ENCODE peak calls at places on chromosomes 13 and 19, in six cellular contexts. One of them, this sample, is unnamed.

GRCh38 chr13:106535552-106536243 is at the start of gene EFNB2:
- DNase-seq in stimulated activated CD8-positive, alpha-beta memory T cell treated with anti-CD3 and anti-CD28 coated beads, Interleukin-12 subunit alpha, Interleukin-12 subunit beta, amount 100 ng/mL, for 4 hours: peak
- DNase-seq in AG09319: peak
- DNase-seq in HEK293T: peak
- DNase-seq in H9: peak
- DNase-seq in stimulated activated CD4-positive, alpha-beta T cell treated with anti-CD3 and anti-CD28 coated beads, Interleukin-2, amount 100 ng/mL, for 48 hours: peak
- DNase-seq in this sample: peak

GRCh38 chr13:40993119-40993518 is 26.0 kb downstream of the ELF1 start:
- DNase-seq in stimulated activated CD8-positive, alpha-beta memory T cell treated with anti-CD3 and anti-CD28 coated beads, Interleukin-12 subunit alpha, Interleukin-12 subunit beta, amount 100 ng/mL, for 4 hours: no peak
- DNase-seq in AG09319: no peak
- DNase-seq in HEK293T: no peak
- DNase-seq in H9: peak
- DNase-seq in stimulated activated CD4-positive, alpha-beta T cell treated with anti-CD3 and anti-CD28 coated beads, Interleukin-2, amount 100 ng/mL, for 48 hours: no peak
- DNase-seq in this sample: no peak

GRCh38 chr13:100203696-100204367 is 114.9 kb downstream of the PCCA start:
- DNase-seq in stimulated activated CD8-positive, alpha-beta memory T cell treated with anti-CD3 and anti-CD28 coated beads, Interleukin-12 subunit alpha, Interleukin-12 subunit beta, amount 100 ng/mL, for 4 hours: no peak
- DNase-seq in AG09319: no peak
- DNase-seq in HEK293T: no peak
- DNase-seq in H9: no peak
- DNase-seq in stimulated activated CD4-positive, alpha-beta T cell treated with anti-CD3 and anti-CD28 coated beads, Interleukin-2, amount 100 ng/mL, for 48 hours: no peak
- DNase-seq in this sample: no peak

GRCh38 chr13:97142452-97142851 is 79.7 kb upstream of the MBNL2 start:
- DNase-seq in stimulated activated CD8-positive, alpha-beta memory T cell treated with anti-CD3 and anti-CD28 coated beads, Interleukin-12 subunit alpha, Interleukin-12 subunit beta, amount 100 ng/mL, for 4 hours: no peak
- DNase-seq in AG09319: no peak
- DNase-seq in HEK293T: no peak
- DNase-seq in H9: peak
- DNase-seq in stimulated activated CD4-positive, alpha-beta T cell treated with anti-CD3 and anti-CD28 coated beads, Interleukin-2, amount 100 ng/mL, for 48 hours: no peak
- DNase-seq in this sample: peak

GRCh38 chr13:29520671-29521070 is 74.8 kb downstream of the SLC7A1 start:
- DNase-seq in stimulated activated CD8-positive, alpha-beta memory T cell treated with anti-CD3 and anti-CD28 coated beads, Interleukin-12 subunit alpha, Interleukin-12 subunit beta, amount 100 ng/mL, for 4 hours: no peak
- DNase-seq in AG09319: peak
- DNase-seq in HEK293T: no peak
- DNase-seq in H9: no peak
- DNase-seq in stimulated activated CD4-positive, alpha-beta T cell treated with anti-CD3 and anti-CD28 coated beads, Interleukin-2, amount 100 ng/mL, for 48 hours: no peak
- DNase-seq in this sample: no peak

GRCh38 chr13:35848868-35849644 is 282.1 kb downstream of the DCLK1 start:
- DNase-seq in stimulated activated CD8-positive, alpha-beta memory T cell treated with anti-CD3 and anti-CD28 coated beads, Interleukin-12 subunit alpha, Interleukin-12 subunit beta, amount 100 ng/mL, for 4 hours: no peak
- DNase-seq in AG09319: no peak
- DNase-seq in HEK293T: no peak
- DNase-seq in H9: no peak
- DNase-seq in stimulated activated CD4-positive, alpha-beta T cell treated with anti-CD3 and anti-CD28 coated beads, Interleukin-2, amount 100 ng/mL, for 48 hours: no peak
- DNase-seq in this sample: no peak

GRCh38 chr19:10727599-10728250 is 9.8 kb downstream of the DNM2 start:
- DNase-seq in stimulated activated CD8-positive, alpha-beta memory T cell treated with anti-CD3 and anti-CD28 coated beads, Interleukin-12 subunit alpha, Interleukin-12 subunit beta, amount 100 ng/mL, for 4 hours: no peak
- DNase-seq in AG09319: no peak
- DNase-seq in HEK293T: no peak
- DNase-seq in H9: no peak
- DNase-seq in stimulated activated CD4-positive, alpha-beta T cell treated with anti-CD3 and anti-CD28 coated beads, Interleukin-2, amount 100 ng/mL, for 48 hours: no peak
- DNase-seq in this sample: no peak

GRCh38 chr13:109401307-109401706 is 385.1 kb downstream of the IRS2 start:
- DNase-seq in stimulated activated CD8-positive, alpha-beta memory T cell treated with anti-CD3 and anti-CD28 coated beads, Interleukin-12 subunit alpha, Interleukin-12 subunit beta, amount 100 ng/mL, for 4 hours: no peak
- DNase-seq in AG09319: no peak
- DNase-seq in HEK293T: no peak
- DNase-seq in H9: peak
- DNase-seq in stimulated activated CD4-positive, alpha-beta T cell treated with anti-CD3 and anti-CD28 coated beads, Interleukin-2, amount 100 ng/mL, for 48 hours: no peak
- DNase-seq in this sample: no peak

GRCh38 chr19:47315125-47315821 is 5.6 kb downstream of the C5AR1 start:
- DNase-seq in stimulated activated CD8-positive, alpha-beta memory T cell treated with anti-CD3 and anti-CD28 coated beads, Interleukin-12 subunit alpha, Interleukin-12 subunit beta, amount 100 ng/mL, for 4 hours: no peak
- DNase-seq in AG09319: peak
- DNase-seq in HEK293T: peak
- DNase-seq in H9: peak
- DNase-seq in stimulated activated CD4-positive, alpha-beta T cell treated with anti-CD3 and anti-CD28 coated beads, Interleukin-2, amount 100 ng/mL, for 48 hours: peak
- DNase-seq in this sample: peak

GRCh38 chr19:46206176-46206575 is 23.4 kb upstream of the IGFL1 start:
- DNase-seq in stimulated activated CD8-positive, alpha-beta memory T cell treated with anti-CD3 and anti-CD28 coated beads, Interleukin-12 subunit alpha, Interleukin-12 subunit beta, amount 100 ng/mL, for 4 hours: no peak
- DNase-seq in AG09319: no peak
- DNase-seq in HEK293T: no peak
- DNase-seq in H9: no peak
- DNase-seq in stimulated activated CD4-positive, alpha-beta T cell treated with anti-CD3 and anti-CD28 coated beads, Interleukin-2, amount 100 ng/mL, for 48 hours: no peak
- DNase-seq in this sample: no peak

GRCh38 chr19:36331353-36332228 is 47.4 kb downstream of the ZFP14 start:
- DNase-seq in stimulated activated CD8-positive, alpha-beta memory T cell treated with anti-CD3 and anti-CD28 coated beads, Interleukin-12 subunit alpha, Interleukin-12 subunit beta, amount 100 ng/mL, for 4 hours: peak
- DNase-seq in AG09319: peak
- DNase-seq in HEK293T: peak
- DNase-seq in H9: peak
- DNase-seq in stimulated activated CD4-positive, alpha-beta T cell treated with anti-CD3 and anti-CD28 coated beads, Interleukin-2, amount 100 ng/mL, for 48 hours: peak
- DNase-seq in this sample: peak

GRCh38 chr19:16530540-16531379 is 11.5 kb downstream of the CHERP start:
- DNase-seq in stimulated activated CD8-positive, alpha-beta memory T cell treated with anti-CD3 and anti-CD28 coated beads, Interleukin-12 subunit alpha, Interleukin-12 subunit beta, amount 100 ng/mL, for 4 hours: no peak
- DNase-seq in AG09319: no peak
- DNase-seq in HEK293T: no peak
- DNase-seq in H9: no peak
- DNase-seq in stimulated activated CD4-positive, alpha-beta T cell treated with anti-CD3 and anti-CD28 coated beads, Interleukin-2, amount 100 ng/mL, for 48 hours: no peak
- DNase-seq in this sample: no peak

GRCh38 chr13:110006304-110006703 is 219.9 kb upstream of the IRS2 start:
- DNase-seq in stimulated activated CD8-positive, alpha-beta memory T cell treated with anti-CD3 and anti-CD28 coated beads, Interleukin-12 subunit alpha, Interleukin-12 subunit beta, amount 100 ng/mL, for 4 hours: no peak
- DNase-seq in AG09319: no peak
- DNase-seq in HEK293T: no peak
- DNase-seq in H9: no peak
- DNase-seq in stimulated activated CD4-positive, alpha-beta T cell treated with anti-CD3 and anti-CD28 coated beads, Interleukin-2, amount 100 ng/mL, for 48 hours: no peak
- DNase-seq in this sample: no peak

GRCh38 chr13:33070713-33071112 is 54.5 kb downstream of the KL start:
- DNase-seq in stimulated activated CD8-positive, alpha-beta memory T cell treated with anti-CD3 and anti-CD28 coated beads, Interleukin-12 subunit alpha, Interleukin-12 subunit beta, amount 100 ng/mL, for 4 hours: no peak
- DNase-seq in AG09319: no peak
- DNase-seq in HEK293T: no peak
- DNase-seq in H9: no peak
- DNase-seq in stimulated activated CD4-positive, alpha-beta T cell treated with anti-CD3 and anti-CD28 coated beads, Interleukin-2, amount 100 ng/mL, for 48 hours: no peak
- DNase-seq in this sample: no peak

GRCh38 chr13:111031531-111031961 is 83.6 kb upstream of the ARHGEF7 start:
- DNase-seq in stimulated activated CD8-positive, alpha-beta memory T cell treated with anti-CD3 and anti-CD28 coated beads, Interleukin-12 subunit alpha, Interleukin-12 subunit beta, amount 100 ng/mL, for 4 hours: no peak
- DNase-seq in AG09319: peak
- DNase-seq in HEK293T: no peak
- DNase-seq in H9: no peak
- DNase-seq in stimulated activated CD4-positive, alpha-beta T cell treated with anti-CD3 and anti-CD28 coated beads, Interleukin-2, amount 100 ng/mL, for 48 hours: no peak
- DNase-seq in this sample: no peak

GRCh38 chr19:36259211-36259610 is 44.3 kb downstream of the ZNF146 start:
- DNase-seq in stimulated activated CD8-positive, alpha-beta memory T cell treated with anti-CD3 and anti-CD28 coated beads, Interleukin-12 subunit alpha, Interleukin-12 subunit beta, amount 100 ng/mL, for 4 hours: no peak
- DNase-seq in AG09319: no peak
- DNase-seq in HEK293T: no peak
- DNase-seq in H9: no peak
- DNase-seq in stimulated activated CD4-positive, alpha-beta T cell treated with anti-CD3 and anti-CD28 coated beads, Interleukin-2, amount 100 ng/mL, for 48 hours: no peak
- DNase-seq in this sample: no peak

GRCh38 chr19:48362716-48363499 is 832 bp downstream of the TMEM143 start:
- DNase-seq in stimulated activated CD8-positive, alpha-beta memory T cell treated with anti-CD3 and anti-CD28 coated beads, Interleukin-12 subunit alpha, Interleukin-12 subunit beta, amount 100 ng/mL, for 4 hours: peak
- DNase-seq in AG09319: peak
- DNase-seq in HEK293T: peak
- DNase-seq in H9: peak
- DNase-seq in stimulated activated CD4-positive, alpha-beta T cell treated with anti-CD3 and anti-CD28 coated beads, Interleukin-2, amount 100 ng/mL, for 48 hours: peak
- DNase-seq in this sample: peak

GRCh38 chr13:62337109-62337880 is 921.6 kb upstream of the PCDH20 start:
- DNase-seq in stimulated activated CD8-positive, alpha-beta memory T cell treated with anti-CD3 and anti-CD28 coated beads, Interleukin-12 subunit alpha, Interleukin-12 subunit beta, amount 100 ng/mL, for 4 hours: no peak
- DNase-seq in AG09319: no peak
- DNase-seq in HEK293T: no peak
- DNase-seq in H9: peak
- DNase-seq in stimulated activated CD4-positive, alpha-beta T cell treated with anti-CD3 and anti-CD28 coated beads, Interleukin-2, amount 100 ng/mL, for 48 hours: no peak
- DNase-seq in this sample: no peak

GRCh38 chr13:61664821-61665705 is 249.4 kb upstream of the PCDH20 start:
- DNase-seq in stimulated activated CD8-positive, alpha-beta memory T cell treated with anti-CD3 and anti-CD28 coated beads, Interleukin-12 subunit alpha, Interleukin-12 subunit beta, amount 100 ng/mL, for 4 hours: no peak
- DNase-seq in AG09319: no peak
- DNase-seq in HEK293T: no peak
- DNase-seq in H9: no peak
- DNase-seq in stimulated activated CD4-positive, alpha-beta T cell treated with anti-CD3 and anti-CD28 coated beads, Interleukin-2, amount 100 ng/mL, for 48 hours: no peak
- DNase-seq in this sample: peak

GRCh38 chr13:30289533-30289932 is 17.8 kb downstream of the KATNAL1 start:
- DNase-seq in stimulated activated CD8-positive, alpha-beta memory T cell treated with anti-CD3 and anti-CD28 coated beads, Interleukin-12 subunit alpha, Interleukin-12 subunit beta, amount 100 ng/mL, for 4 hours: no peak
- DNase-seq in AG09319: no peak
- DNase-seq in HEK293T: no peak
- DNase-seq in H9: no peak
- DNase-seq in stimulated activated CD4-positive, alpha-beta T cell treated with anti-CD3 and anti-CD28 coated beads, Interleukin-2, amount 100 ng/mL, for 48 hours: no peak
- DNase-seq in this sample: no peak

GRCh38 chr13:36814465-36814864 is 4.6 kb upstream of the RFXAP start:
- DNase-seq in stimulated activated CD8-positive, alpha-beta memory T cell treated with anti-CD3 and anti-CD28 coated beads, Interleukin-12 subunit alpha, Interleukin-12 subunit beta, amount 100 ng/mL, for 4 hours: no peak
- DNase-seq in AG09319: no peak
- DNase-seq in HEK293T: no peak
- DNase-seq in H9: no peak
- DNase-seq in stimulated activated CD4-positive, alpha-beta T cell treated with anti-CD3 and anti-CD28 coated beads, Interleukin-2, amount 100 ng/mL, for 48 hours: no peak
- DNase-seq in this sample: peak

GRCh38 chr19:17778621-17779280 is 16.2 kb upstream of the B3GNT3 start:
- DNase-seq in stimulated activated CD8-positive, alpha-beta memory T cell treated with anti-CD3 and anti-CD28 coated beads, Interleukin-12 subunit alpha, Interleukin-12 subunit beta, amount 100 ng/mL, for 4 hours: no peak
- DNase-seq in AG09319: no peak
- DNase-seq in HEK293T: peak
- DNase-seq in H9: peak
- DNase-seq in stimulated activated CD4-positive, alpha-beta T cell treated with anti-CD3 and anti-CD28 coated beads, Interleukin-2, amount 100 ng/mL, for 48 hours: no peak
- DNase-seq in this sample: no peak

GRCh38 chr19:1651548-1652394 is 644 bp downstream of the TCF3 start:
- DNase-seq in stimulated activated CD8-positive, alpha-beta memory T cell treated with anti-CD3 and anti-CD28 coated beads, Interleukin-12 subunit alpha, Interleukin-12 subunit beta, amount 100 ng/mL, for 4 hours: peak
- DNase-seq in AG09319: no peak
- DNase-seq in HEK293T: peak
- DNase-seq in H9: no peak
- DNase-seq in stimulated activated CD4-positive, alpha-beta T cell treated with anti-CD3 and anti-CD28 coated beads, Interleukin-2, amount 100 ng/mL, for 48 hours: peak
- DNase-seq in this sample: peak

GRCh38 chr19:33214621-33215020 is 11.0 kb downstream of the SLC7A10 start:
- DNase-seq in stimulated activated CD8-positive, alpha-beta memory T cell treated with anti-CD3 and anti-CD28 coated beads, Interleukin-12 subunit alpha, Interleukin-12 subunit beta, amount 100 ng/mL, for 4 hours: no peak
- DNase-seq in AG09319: no peak
- DNase-seq in HEK293T: peak
- DNase-seq in H9: peak
- DNase-seq in stimulated activated CD4-positive, alpha-beta T cell treated with anti-CD3 and anti-CD28 coated beads, Interleukin-2, amount 100 ng/mL, for 48 hours: no peak
- DNase-seq in this sample: peak

GRCh38 chr19:18597809-18598660 is 8.6 kb downstream of the CRLF1 start:
- DNase-seq in stimulated activated CD8-positive, alpha-beta memory T cell treated with anti-CD3 and anti-CD28 coated beads, Interleukin-12 subunit alpha, Interleukin-12 subunit beta, amount 100 ng/mL, for 4 hours: no peak
- DNase-seq in AG09319: no peak
- DNase-seq in HEK293T: peak
- DNase-seq in H9: no peak
- DNase-seq in stimulated activated CD4-positive, alpha-beta T cell treated with anti-CD3 and anti-CD28 coated beads, Interleukin-2, amount 100 ng/mL, for 48 hours: no peak
- DNase-seq in this sample: no peak

GRCh38 chr19:52734893-52735661 is at the start of gene ZNF611:
- DNase-seq in stimulated activated CD8-positive, alpha-beta memory T cell treated with anti-CD3 and anti-CD28 coated beads, Interleukin-12 subunit alpha, Interleukin-12 subunit beta, amount 100 ng/mL, for 4 hours: peak
- DNase-seq in AG09319: peak
- DNase-seq in HEK293T: peak
- DNase-seq in H9: peak
- DNase-seq in stimulated activated CD4-positive, alpha-beta T cell treated with anti-CD3 and anti-CD28 coated beads, Interleukin-2, amount 100 ng/mL, for 48 hours: peak
- DNase-seq in this sample: peak

This sample was measured in hepatocyte.